ENCODE peak calls at places on chromosomes 4 and X, in six cellular contexts. One of them, this sample, is unnamed.

GRCh38 chr4:11073621-11074051 is 355.1 kb downstream of the HS3ST1 start:
- DNase-seq in DMS79 treated with DMSO at 0.1 percent for 48 hours: no peak
- DNase-seq in T-helper 1 cell: no peak
- DNase-seq in fibroblast of the conjunctiva: peak; percentile 91
- DNase-seq in astrocyte of the cerebellum: peak; percentile 99
- DNase-seq in RKO: no peak
- DNase-seq in this sample: no peak

GRCh38 chr4:87985097-87985886 is 9.8 kb downstream of the SPP1 start:
- DNase-seq in DMS79 treated with DMSO at 0.1 percent for 48 hours: no peak
- DNase-seq in RKO: peak; percentile 55
- DNase-seq in astrocyte of the cerebellum: no peak
- DNase-seq in fibroblast of the conjunctiva: no peak
- DNase-seq in T-helper 1 cell: no peak
- DNase-seq in this sample: peak; percentile 5

GRCh38 chrX:40323977-40324376 is 226.2 kb upstream of the BCOR start:
- DNase-seq in T-helper 1 cell: no peak
- DNase-seq in RKO: no peak
- DNase-seq in DMS79 treated with DMSO at 0.1 percent for 48 hours: no peak
- DNase-seq in astrocyte of the cerebellum: no peak
- DNase-seq in fibroblast of the conjunctiva: no peak
- DNase-seq in this sample: no peak

GRCh38 chrX:19625612-19626011 is 110.3 kb upstream of the MAP3K15 start:
- DNase-seq in fibroblast of the conjunctiva: no peak
- DNase-seq in astrocyte of the cerebellum: no peak
- DNase-seq in DMS79 treated with DMSO at 0.1 percent for 48 hours: no peak
- DNase-seq in RKO: no peak
- DNase-seq in T-helper 1 cell: peak; percentile 2
- DNase-seq in this sample: peak; percentile 34

GRCh38 chr4:148442830-148443549 is 776 bp upstream of the NR3C2 start:
- DNase-seq in fibroblast of the conjunctiva: no peak
- DNase-seq in DMS79 treated with DMSO at 0.1 percent for 48 hours: no peak
- DNase-seq in astrocyte of the cerebellum: no peak
- DNase-seq in RKO: peak; percentile 24
- DNase-seq in T-helper 1 cell: no peak
- DNase-seq in this sample: no peak

GRCh38 chr4:5143940-5144339 is 92.7 kb downstream of the STK32B start:
- DNase-seq in fibroblast of the conjunctiva: no peak
- DNase-seq in DMS79 treated with DMSO at 0.1 percent for 48 hours: no peak
- DNase-seq in astrocyte of the cerebellum: no peak
- DNase-seq in T-helper 1 cell: no peak
- DNase-seq in RKO: no peak
- DNase-seq in this sample: no peak

GRCh38 chr4:42371306-42372063 is 25.8 kb upstream of the SHISA3 start:
- DNase-seq in astrocyte of the cerebellum: peak; percentile 60
- DNase-seq in T-helper 1 cell: no peak
- DNase-seq in fibroblast of the conjunctiva: peak; percentile 21
- DNase-seq in DMS79 treated with DMSO at 0.1 percent for 48 hours: no peak
- DNase-seq in RKO: peak; percentile 72
- DNase-seq in this sample: no peak

GRCh38 chr4:157741642-157742041 is 431.2 kb downstream of the GASK1B start:
- DNase-seq in DMS79 treated with DMSO at 0.1 percent for 48 hours: no peak
- DNase-seq in astrocyte of the cerebellum: no peak
- DNase-seq in fibroblast of the conjunctiva: no peak
- DNase-seq in T-helper 1 cell: no peak
- DNase-seq in RKO: peak; percentile 27
- DNase-seq in this sample: no peak

GRCh38 chrX:152204919-152205318 is 66.5 kb upstream of the MAGEA10 start:
- DNase-seq in astrocyte of the cerebellum: no peak
- DNase-seq in fibroblast of the conjunctiva: no peak
- DNase-seq in DMS79 treated with DMSO at 0.1 percent for 48 hours: no peak
- DNase-seq in T-helper 1 cell: no peak
- DNase-seq in RKO: no peak
- DNase-seq in this sample: no peak

This sample was measured in CD4-positive, alpha-beta T cell.